ENCODE peak calls at places on chromosomes 3 and 15, in seven cellular contexts. N is neuronal stem cell, W is breast epithelium, B is IMR-90, E is body of pancreas, M is endothelial cell of umbilical vein, F is astrocyte. P is an unnamed sample. For H3K4me1, the result is how much of the 10 kb centered on the place peaks cover.

GRCh38 chr3:58137306-58137705 is 73.5 kb downstream of the DNASE1L3 start:
- DNase-seq in F (no peak), W (no peak), N (no peak), M (no peak), B (no peak), E (no peak), P (no peak)

GRCh38 chr15:64134322-64134829 is 17.2 kb upstream of the SNX22 start:
- DNase-seq in W (peak), F (peak), N (no peak), B (peak), E (peak), M (no peak), P (no peak)

GRCh38 chr15:87631093-87631492 is 625.4 kb downstream of the NTRK3 start:
- DNase-seq in M (no peak), N (no peak), W (no peak), F (no peak), B (no peak), E (no peak), P (no peak)

GRCh38 chr15:77840962-77841361 is 208.2 kb upstream of the LINGO1 start:
- DNase-seq in N (no peak), B (peak), E (no peak), F (peak), W (no peak), M (no peak), P (no peak)

GRCh38 chr3:186882125-186882524 is 39.6 kb downstream of the ADIPOQ start:
- DNase-seq in N (no peak), F (no peak), M (no peak), B (no peak), E (no peak), W (no peak), P (no peak)

GRCh38 chr15:78308422-78309021 is 9.1 kb upstream of the SKIC8 start:
- DNase-seq in E (peak), W (no peak), N (no peak), B (peak), M (peak), F (peak), P (peak)

GRCh38 chr15:55434989-55435825 is 26.9 kb downstream of the PIERCE2 start:
- DNase-seq in F (peak), E (peak), M (peak), W (no peak), N (peak), B (peak), P (no peak)

GRCh38 chr3:51719413-51720025 is 12.7 kb downstream of the GRM2 start:
- DNase-seq in M (no peak), B (no peak), W (no peak), F (no peak), E (no peak), N (no peak), P (no peak)

GRCh38 chr15:93179072-93179471 is 90.1 kb upstream of the RGMA start:
- DNase-seq in E (peak), B (no peak), N (no peak), M (no peak), F (no peak), W (no peak), P (no peak)

GRCh38 chr3:99866167-99866810 is 48.6 kb downstream of the CMSS1 start:
- DNase-seq in E (no peak), F (peak), N (no peak), W (no peak), B (peak), M (no peak), P (no peak)

GRCh38 chr15:33138000-33138399 is 56.5 kb downstream of the FMN1 start:
- DNase-seq in W (no peak), F (no peak), N (no peak), M (no peak), B (peak), E (no peak), P (no peak)

GRCh38 chr3:143693506-143693905 is 154.8 kb downstream of the SLC9A9 start:
- DNase-seq in M (no peak), F (peak), W (no peak), E (no peak), N (no peak), B (no peak), P (no peak)

GRCh38 chr3:134801204-134801958 is 6.3 kb downstream of the EPHB1 start:
- DNase-seq in B (no peak), W (no peak), N (no peak), E (no peak), F (no peak), M (no peak), P (no peak)

GRCh38 chr3:171566803-171567422 is 106.7 kb upstream of the TNIK start:
- DNase-seq in W (no peak), F (peak), E (no peak), N (peak), M (peak), B (peak), P (no peak)

GRCh38 chr15:34721802-34722795 is 32.7 kb downstream of the GJD2 start:
- DNase-seq in F (peak), W (no peak), N (peak), B (peak), E (peak), M (peak), P (peak)

GRCh38 chr3:141388823-141389617 is 20.7 kb downstream of the ZBTB38 start:
- DNase-seq in N (no peak), E (no peak), W (no peak), M (peak), F (no peak), B (no peak), P (no peak)

GRCh38 chr3:155745795-155746550 is 1.1 kb upstream of the PLCH1 start:
- DNase-seq in N (peak), F (peak), E (peak), W (no peak), B (no peak), M (peak), P (no peak)

GRCh38 chr15:67884009-67884408 is 44.2 kb upstream of the RNU6-1 start:
- DNase-seq in E (no peak), F (no peak), N (no peak), W (no peak), B (no peak), M (no peak), P (no peak)

GRCh38 chr3:194320100-194320499 is 31.0 kb downstream of the CPN2 start:
- DNase-seq in W (no peak), F (no peak), E (no peak), M (no peak), B (no peak), N (no peak), P (no peak)

GRCh38 chr15:39999538-39999937 is 39.4 kb downstream of the SRP14 start:
- DNase-seq in F (no peak), M (peak), N (no peak), W (no peak), B (no peak), E (no peak), P (no peak)

GRCh38 chr3:136840252-136840651 is 21.3 kb downstream of the SLC35G2 start:
- DNase-seq in M (no peak), B (no peak), W (no peak), E (no peak), F (no peak), N (no peak), P (no peak)

GRCh38 chr3:60588806-60589205 is 662.4 kb downstream of the FHIT start:
- DNase-seq in E (no peak), M (no peak), W (no peak), F (peak), B (peak), N (no peak), P (no peak)

GRCh38 chr3:108662141-108662738 is 72.7 kb downstream of the DZIP3 start:
- DNase-seq in E (peak), F (peak), W (no peak), N (peak), M (peak), B (peak), P (no peak)

GRCh38 chr3:187006884-187007630 is 76.7 kb downstream of the ST6GAL1 start:
- DNase-seq in B (peak), N (no peak), M (no peak), E (no peak), W (no peak), F (peak), P (no peak)

GRCh38 chr15:57054351-57054750 is 135.9 kb downstream of the TCF12 start:
- DNase-seq in W (no peak), N (no peak), F (no peak), B (no peak), E (no peak), M (no peak), P (no peak)

GRCh38 chr3:11434017-11434526 is 161.9 kb downstream of the ATG7 start:
- DNase-seq in F (peak), B (peak), W (no peak), M (peak), E (peak), N (no peak), P (peak)

GRCh38 chr15:95295905-95296618 is 1034.4 kb upstream of the NR2F2 start:
- DNase-seq in E (no peak), B (no peak), N (no peak), F (peak), W (no peak), M (peak), P (no peak)

GRCh38 chr3:127073931-127074820 is 91.3 kb downstream of the PLXNA1 start:
- DNase-seq in E (no peak), B (no peak), N (no peak), M (peak), F (no peak), W (no peak), P (peak)
- H3K4me3 ChIP-seq in E (no peak), B (no peak), N (no peak), M (no peak), F (no peak), W (peak), P (no peak)

DNA sequence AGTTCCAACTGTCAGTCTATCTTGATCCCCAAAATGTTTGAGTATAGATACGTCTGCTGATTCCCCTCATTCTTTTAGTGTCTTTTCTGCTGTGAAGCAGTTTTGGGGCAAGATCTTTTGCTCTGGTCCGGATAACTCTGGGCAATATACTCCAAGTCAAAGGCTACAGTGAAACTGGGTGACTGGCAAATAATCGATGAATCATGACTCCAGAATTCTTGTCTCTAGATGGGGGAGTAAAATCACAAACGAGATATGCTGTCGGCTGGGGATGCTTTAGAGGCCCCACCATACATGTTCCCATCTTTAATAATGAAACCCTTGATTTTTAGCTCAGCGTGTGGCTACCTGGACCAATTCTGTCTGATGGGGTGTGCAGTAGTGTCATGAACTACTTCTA is 76.5 kb downstream of the KLF13 start:
- DNase-seq in N (no peak), M (no peak), E (no peak), W (no peak), B (peak), F (no peak), P (no peak)
- H3K4me1 ChIP-seq in N (under half), M (under half), E (under half), W (under half), B (under half), F (under half), P (under half)

GRCh38 chr3:37072892-37073291 is 79.6 kb downstream of the MLH1 start:
- DNase-seq in M (peak), E (no peak), B (peak), N (no peak), F (peak), W (peak), P (no peak)
- H3K4me3 ChIP-seq in M (no peak), E (no peak), B (peak), N (no peak), F (peak), W (no peak), P (no peak)

GRCh38 chr15:66105286-66105984 is 148.1 kb downstream of the MEGF11 start:
- DNase-seq in N (peak), F (no peak), E (peak), M (no peak), W (no peak), B (no peak), P (no peak)
- H3K4me1 ChIP-seq in N (under half), F (under half), E (under half), M (under half), W (under half), B (under half), P (under half)

GRCh38 chr3:28915711-28916481 is 365.0 kb upstream of the RBMS3 start:
- DNase-seq in M (peak), F (peak), N (peak), E (peak), B (peak), W (no peak), P (no peak)
- H3K4me3 ChIP-seq in M (no peak), F (peak), N (no peak), E (no peak), B (no peak), W (peak), P (peak)

GRCh38 chr15:90039996-90040395 is 38.9 kb downstream of the ZNF710 start:
- DNase-seq in F (no peak), E (no peak), N (no peak), B (no peak), M (no peak), W (no peak), P (no peak)

GRCh38 chr15:90036806-90037509 is 35.8 kb downstream of the ZNF710 start:
- DNase-seq in E (no peak), B (no peak), M (no peak), N (no peak), F (no peak), W (no peak), P (peak)

GRCh38 chr15:90037961-90038633 is 37.0 kb downstream of the ZNF710 start:
- DNase-seq in W (peak), F (peak), M (peak), N (no peak), E (no peak), B (peak), P (no peak)

GRCh38 chr15:90037510-90037860 is 36.4 kb downstream of the ZNF710 start:
- DNase-seq in W (no peak), F (peak), B (peak), E (no peak), M (peak), N (no peak), P (no peak)

DNA sequence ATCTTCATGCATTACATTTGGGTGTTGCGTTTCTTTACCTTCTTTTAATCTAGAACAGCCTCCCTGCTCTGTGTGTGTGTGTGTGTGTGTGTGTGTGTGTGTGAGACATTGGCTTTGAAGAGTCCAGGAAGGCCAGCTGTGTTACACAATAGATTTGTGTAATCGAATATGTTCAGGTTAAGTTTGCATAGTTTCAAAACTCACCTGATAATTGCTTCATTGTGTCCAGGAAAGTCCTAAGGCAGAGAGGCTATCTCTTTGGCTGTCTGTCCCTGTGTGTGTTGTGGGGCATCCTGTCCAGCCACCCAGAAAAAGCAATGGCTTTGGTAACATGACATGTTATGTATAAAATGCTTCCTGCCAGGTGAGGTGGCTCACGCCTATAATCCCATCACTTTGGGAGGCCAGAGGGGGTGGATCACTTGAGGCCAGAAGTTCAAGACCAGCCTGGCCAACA is 37.5 kb downstream of the ZNF710 start:
- DNase-seq in M (no peak), W (no peak), N (no peak), F (no peak), E (peak), B (no peak), P (peak)
- H3K4me1 ChIP-seq in M (under half), W (under half), N (half or more), F (under half), E (half or more), B (under half), P (under half)

DNA sequence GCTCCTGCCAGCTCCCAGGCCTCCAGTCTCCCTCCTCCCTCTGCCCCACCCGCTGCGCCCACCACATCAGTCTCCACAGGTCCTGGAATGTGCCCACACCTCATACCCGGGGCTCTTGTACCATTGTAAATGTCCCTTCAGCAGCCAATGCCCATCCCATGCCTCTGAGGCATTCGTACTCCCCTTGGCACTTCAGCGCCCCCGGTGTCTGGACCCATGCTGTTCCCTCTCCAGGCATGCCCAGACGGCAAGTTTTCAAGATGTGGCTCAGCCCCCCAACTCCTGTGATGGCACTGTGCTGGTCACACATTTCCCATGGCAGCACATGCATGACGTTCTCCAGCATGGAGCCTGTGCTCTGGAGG is 13.3 kb downstream of the PLXND1 start:
- DNase-seq in N (no peak), F (no peak), B (no peak), E (no peak), M (no peak), W (no peak), P (no peak)
- H3K4me3 ChIP-seq in N (no peak), F (no peak), B (no peak), E (no peak), M (no peak), W (peak), P (peak)

GRCh38 chr3:81744366-81744765 is 17.1 kb downstream of the GBE1 start:
- DNase-seq in F (peak), N (no peak), W (no peak), M (peak), B (peak), E (peak), P (no peak)
- H3K4me1 ChIP-seq in F (under half), N (under half), W (under half), M (under half), B (under half), E (under half), P (half or more)